ENCODE peak calls at places on chromosome 3, in eight cellular contexts. J is chondrocyte, Y is colonic mucosa, S is neural crest cell, Q is retinal pigment epithelial cell, Z is psoas muscle, X is fibroblast of villous mesenchyme, G is astrocyte of the spinal cord. A is an unnamed sample.

GRCh38 chr3:134155456-134155855 is 95.2 kb downstream of the RYK start:
- DNase-seq in Y (no peak), Q (no peak), Z (no peak), G (no peak), S (no peak), X (no peak), J (no peak), A (no peak)

GRCh38 chr3:99504258-99504657 is 134.1 kb upstream of the COL8A1 start:
- DNase-seq in Y (no peak), X (peak; percentile 94), Q (no peak), J (no peak), Z (no peak), S (no peak), G (no peak), A (peak; percentile 27)

GRCh38 chr3:187291001-187291511 is 481 bp downstream of the MASP1 start:
- DNase-seq in Z (peak; percentile 62), S (no peak), Y (no peak), Q (no peak), J (no peak), G (peak; percentile 53), X (peak; percentile 82), A (peak; percentile 65)

GRCh38 chr3:122942937-122943827 is 84.4 kb downstream of the SEMA5B start:
- DNase-seq in J (no peak), Q (no peak), G (peak; percentile 39), X (peak; percentile 36), Y (peak; percentile 63), Z (peak; percentile 72), S (peak; percentile 80), A (peak; percentile 66)

GRCh38 chr3:108380128-108380795 is 83.9 kb downstream of the HHLA2 start:
- DNase-seq in Z (no peak), S (no peak), G (no peak), X (no peak), J (no peak), Q (no peak), Y (no peak), A (no peak)

GRCh38 chr3:150797155-150797554 is 34.2 kb upstream of the SIAH2 start:
- DNase-seq in Z (no peak), J (no peak), X (no peak), S (no peak), Y (no peak), G (no peak), Q (no peak), A (no peak)

GRCh38 chr3:42581400-42581708 is 413 bp downstream of the SEC22C start:
- DNase-seq in G (peak; percentile 3), Q (no peak), Y (no peak), S (no peak), J (no peak), X (no peak), Z (no peak), A (no peak)

GRCh38 chr3:21273256-21273999 is 477.6 kb downstream of the ZNF385D start:
- DNase-seq in S (no peak), Y (no peak), Q (peak; percentile 61), X (peak; percentile 23), Z (no peak), J (no peak), G (peak; percentile 56), A (peak; percentile 30)

GRCh38 chr3:146883292-146883691 is 278.1 kb upstream of the PLSCR5 start:
- DNase-seq in Y (no peak), X (no peak), Z (no peak), Q (no peak), J (no peak), S (no peak), G (no peak), A (no peak)

GRCh38 chr3:121757087-121757811 is 7.7 kb upstream of the GOLGB1 start:
- DNase-seq in Y (no peak), G (no peak), Z (no peak), X (peak; percentile 17), S (no peak), J (no peak), Q (no peak), A (no peak)

GRCh38 chr3:74603292-74603691 is 11.2 kb downstream of the CNTN3 start:
- DNase-seq in Q (no peak), X (no peak), S (no peak), Z (no peak), Y (no peak), J (no peak), G (no peak), A (no peak)

GRCh38 chr3:8559351-8559750 is 57.7 kb downstream of the LMCD1 start:
- DNase-seq in Z (no peak), Y (no peak), G (no peak), J (no peak), Q (no peak), S (no peak), X (no peak), A (no peak)

GRCh38 chr3:73226026-73226425 is 164.6 kb downstream of the EBLN2 start:
- DNase-seq in X (no peak), S (no peak), G (no peak), J (no peak), Q (no peak), Z (no peak), Y (no peak), A (no peak)

GRCh38 chr3:44003801-44004200 is 237.9 kb upstream of the TOPAZ1 start:
- DNase-seq in Q (no peak), X (no peak), Y (no peak), J (no peak), Z (no peak), S (no peak), G (no peak), A (no peak)

DNA sequence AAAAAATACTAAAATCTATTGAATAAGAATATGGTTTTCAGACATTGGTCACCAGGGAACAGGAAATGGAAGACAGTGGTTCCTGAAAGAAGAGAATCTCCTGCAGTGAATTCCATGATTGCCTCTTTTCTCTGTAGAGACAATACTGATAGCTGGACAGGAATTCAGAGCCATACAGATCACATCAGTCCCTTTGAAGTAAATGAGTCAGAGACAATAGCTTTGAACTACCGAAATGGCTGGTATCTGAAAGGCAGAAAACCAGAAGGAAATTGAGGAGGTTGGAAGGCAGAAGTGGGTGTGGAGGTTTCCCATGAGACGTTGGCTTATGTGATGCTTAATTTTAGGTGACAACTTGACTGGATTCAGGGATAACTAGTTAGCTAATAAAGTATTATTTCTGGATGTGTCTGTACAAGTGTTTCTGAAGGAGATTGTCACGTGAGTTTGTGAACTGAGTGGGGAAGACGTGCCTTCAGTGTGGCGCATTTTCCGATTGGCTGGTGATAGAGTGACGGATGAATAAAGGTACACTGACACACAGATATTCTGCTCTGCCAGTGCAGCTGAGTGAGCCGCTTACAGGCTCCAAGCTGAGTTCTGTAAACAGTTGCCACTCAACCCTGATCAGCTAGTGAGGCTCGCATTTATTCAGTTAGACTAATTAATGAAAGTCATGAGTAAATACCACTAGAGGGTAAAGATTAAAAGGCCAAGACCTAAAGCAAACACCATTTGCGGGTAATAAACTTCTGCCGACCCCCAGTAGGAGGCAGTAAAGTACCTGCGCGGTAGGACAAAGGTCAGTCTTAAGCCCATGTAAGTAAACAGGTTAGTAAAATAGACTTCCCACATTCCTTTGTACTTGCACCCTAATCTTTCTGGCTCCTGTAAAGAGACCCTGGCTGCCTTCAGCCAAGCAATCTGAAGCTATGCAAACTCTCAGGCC is 1298.6 kb downstream of the SI start:
- DNase-seq in J (no peak), Y (no peak), Q (no peak), S (no peak), Z (no peak), X (no peak), G (no peak), A (no peak)
- TF ChIP-seq CTCF in J (no peak), Y (no peak), Q (no peak), S (no peak), Z (no peak), X (no peak), G (no peak), A (no peak)

GRCh38 chr3:140053011-140053702 is 118.2 kb downstream of the CLSTN2 start:
- DNase-seq in S (no peak), Y (peak; percentile 39), J (no peak), Z (no peak), G (no peak), Q (no peak), X (no peak), A (no peak)

GRCh38 chr3:140050396-140050795 is 115.4 kb downstream of the CLSTN2 start:
- DNase-seq in Z (no peak), Q (no peak), S (no peak), X (no peak), Y (no peak), G (no peak), J (no peak), A (no peak)

GRCh38 chr3:140055032-140055791 is 120.2 kb downstream of the CLSTN2 start:
- DNase-seq in J (no peak), G (no peak), S (no peak), Y (no peak), Q (no peak), Z (no peak), X (no peak), A (no peak)

GRCh38 chr3:140053794-140054193 is 118.8 kb downstream of the CLSTN2 start:
- DNase-seq in Q (no peak), X (no peak), Y (no peak), J (no peak), G (no peak), Z (no peak), S (no peak), A (no peak)

GRCh38 chr3:140050977-140051957 is 116.3 kb downstream of the CLSTN2 start:
- DNase-seq in Y (no peak), Z (no peak), S (no peak), X (no peak), G (no peak), J (no peak), Q (no peak), A (no peak)
- TF ChIP-seq CTCF in Y (no peak), Z (peak; percentile 20), S (peak; percentile 35), X (peak; percentile 18), G (peak; percentile 35), J (peak; percentile 45), Q (peak; percentile 53), A (no peak)

DNA sequence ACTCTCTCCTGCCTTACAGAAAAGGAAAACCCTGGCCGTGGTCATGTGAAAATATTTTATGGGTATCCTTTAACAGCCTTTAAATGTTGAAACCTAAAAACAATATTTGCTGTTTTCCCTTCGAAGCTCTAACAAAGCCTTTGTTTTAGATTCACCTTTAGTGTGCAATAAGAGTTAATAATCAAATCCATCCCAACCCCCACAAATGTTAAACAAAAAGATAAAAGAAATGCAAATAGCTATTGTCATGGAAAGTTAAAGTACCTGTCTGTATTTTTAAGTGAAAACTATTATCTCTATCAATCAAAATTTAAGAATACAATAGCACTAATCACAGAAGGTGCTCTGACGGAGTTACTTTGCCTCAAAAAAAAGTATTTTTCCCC is 279.3 kb downstream of the FOXP1 start:
- DNase-seq in Q (no peak), Y (no peak), S (no peak), X (no peak), G (no peak), Z (no peak), J (no peak), A (no peak)
- TF ChIP-seq CTCF in Q (no peak), Y (no peak), S (no peak), X (no peak), G (no peak), Z (no peak), J (no peak), A (no peak)

DNA sequence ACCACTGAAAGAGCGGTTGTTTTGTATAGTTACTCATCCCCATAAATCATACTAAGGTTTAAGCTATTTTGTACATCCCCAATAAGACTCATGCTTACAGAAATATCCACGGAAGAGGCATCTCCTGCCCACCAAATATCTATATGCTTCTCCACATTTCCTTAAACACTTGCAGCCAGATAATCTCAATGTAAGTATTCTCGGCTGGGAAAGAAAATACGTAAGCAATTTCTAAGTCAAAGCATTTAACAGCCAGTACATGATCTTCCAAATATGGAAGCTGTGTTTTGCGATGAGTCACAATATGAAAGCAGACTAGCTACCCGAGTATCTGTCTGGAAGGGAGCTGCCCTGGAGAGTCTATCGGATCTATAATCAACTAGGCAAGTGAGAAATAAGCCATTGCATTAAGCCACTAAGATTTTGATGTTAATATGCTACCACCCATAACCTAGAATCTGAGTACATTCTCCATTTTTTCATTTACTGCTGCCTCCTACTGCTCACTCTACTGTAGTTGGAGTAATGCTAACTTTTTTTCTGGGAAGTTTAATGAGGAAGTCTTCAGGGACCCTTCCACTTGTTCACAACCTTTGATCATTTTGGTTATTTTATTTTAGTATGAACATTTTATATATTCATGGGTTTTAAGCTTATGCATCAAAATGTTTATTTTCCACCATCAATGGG is 26.9 kb upstream of the ZMAT3 start:
- DNase-seq in J (no peak), S (no peak), G (peak; percentile 74), Y (no peak), X (peak; percentile 92), Z (no peak), Q (no peak), A (peak; percentile 60)
- TF ChIP-seq CTCF in J (peak; percentile 76), S (no peak), G (peak; percentile 25), Y (no peak), X (peak; percentile 39), Z (no peak), Q (peak; percentile 20), A (peak; percentile 40)

A was measured in HFFc6.